ENCODE peak calls at places on chromosome 19, in six cellular contexts. One of them, this sample, is unnamed.

GRCh38 chr19:19320362-19321142 is at the start of the genes MAU2 and SUGP1:
- DNase-seq in NCI-H1417: peak; percentile 93
- DNase-seq in body of pancreas: peak; percentile 89
- DNase-seq in NCI-H1092 treated with DMSO at 0.1 percent for 48 hours: peak; percentile 96
- DNase-seq in putamen: peak; percentile 89
- DNase-seq in H1: peak; percentile 73
- DNase-seq in this sample: peak; percentile 86

GRCh38 chr19:41944336-41944735 is 14.8 kb downstream of the RABAC1 start:
- DNase-seq in putamen: no peak
- DNase-seq in NCI-H1417: no peak
- DNase-seq in body of pancreas: no peak
- DNase-seq in H1: no peak
- DNase-seq in NCI-H1092 treated with DMSO at 0.1 percent for 48 hours: no peak
- DNase-seq in this sample: no peak

GRCh38 chr19:47247308-47247990 is 8.9 kb upstream of the CCDC9 start:
- DNase-seq in putamen: no peak
- DNase-seq in H1: no peak
- DNase-seq in NCI-H1417: no peak
- DNase-seq in body of pancreas: peak; percentile 82
- DNase-seq in NCI-H1092 treated with DMSO at 0.1 percent for 48 hours: peak; percentile 40
- DNase-seq in this sample: no peak

GRCh38 chr19:45523642-45524256 is 16.5 kb downstream of the VASP start:
- DNase-seq in H1: peak; percentile 64
- DNase-seq in NCI-H1092 treated with DMSO at 0.1 percent for 48 hours: peak; percentile 80
- DNase-seq in body of pancreas: peak; percentile 82
- DNase-seq in NCI-H1417: peak; percentile 65
- DNase-seq in putamen: peak; percentile 86
- DNase-seq in this sample: peak; percentile 84

GRCh38 chr19:39681416-39681815 is 22.9 kb upstream of the LGALS14 start:
- DNase-seq in NCI-H1417: no peak
- DNase-seq in H1: no peak
- DNase-seq in putamen: no peak
- DNase-seq in body of pancreas: no peak
- DNase-seq in NCI-H1092 treated with DMSO at 0.1 percent for 48 hours: no peak
- DNase-seq in this sample: no peak

GRCh38 chr19:55305491-55305890 is 19.6 kb downstream of the TMEM150B start:
- DNase-seq in NCI-H1092 treated with DMSO at 0.1 percent for 48 hours: peak; percentile 1
- DNase-seq in putamen: no peak
- DNase-seq in body of pancreas: peak; percentile 44
- DNase-seq in H1: no peak
- DNase-seq in NCI-H1417: peak; percentile 16
- DNase-seq in this sample: no peak

GRCh38 chr19:639251-640155 is at the start of gene FGF22:
- DNase-seq in body of pancreas: peak; percentile 96
- DNase-seq in NCI-H1417: peak; percentile 95
- DNase-seq in putamen: peak; percentile 87
- DNase-seq in NCI-H1092 treated with DMSO at 0.1 percent for 48 hours: peak; percentile 77
- DNase-seq in H1: no peak
- DNase-seq in this sample: peak; percentile 93

GRCh38 chr19:10006335-10006708 is 4.0 kb downstream of the COL5A3 start:
- DNase-seq in NCI-H1092 treated with DMSO at 0.1 percent for 48 hours: no peak
- DNase-seq in putamen: no peak
- DNase-seq in body of pancreas: peak; percentile 20
- DNase-seq in NCI-H1417: no peak
- DNase-seq in H1: no peak
- DNase-seq in this sample: no peak

GRCh38 chr19:7926021-7926726 is at the start of gene CTXN1:
- DNase-seq in H1: no peak
- DNase-seq in body of pancreas: peak; percentile 80
- DNase-seq in NCI-H1092 treated with DMSO at 0.1 percent for 48 hours: peak; percentile 51
- DNase-seq in NCI-H1417: peak; percentile 78
- DNase-seq in putamen: no peak
- DNase-seq in this sample: peak; percentile 69

GRCh38 chr19:5142725-5143097 is 173.8 kb downstream of the KDM4B start:
- DNase-seq in NCI-H1092 treated with DMSO at 0.1 percent for 48 hours: peak; percentile 44
- DNase-seq in body of pancreas: no peak
- DNase-seq in H1: no peak
- DNase-seq in NCI-H1417: no peak
- DNase-seq in putamen: no peak
- DNase-seq in this sample: no peak

GRCh38 chr19:54430306-54431254 is 15.3 kb downstream of the TTYH1 start:
- DNase-seq in NCI-H1092 treated with DMSO at 0.1 percent for 48 hours: peak; percentile 12
- DNase-seq in body of pancreas: peak; percentile 73
- DNase-seq in putamen: no peak
- DNase-seq in H1: no peak
- DNase-seq in NCI-H1417: peak; percentile 22
- DNase-seq in this sample: peak; percentile 37

GRCh38 chr19:5308471-5309437 is 31.9 kb downstream of the PTPRS start:
- DNase-seq in NCI-H1092 treated with DMSO at 0.1 percent for 48 hours: peak; percentile 97
- DNase-seq in putamen: peak; percentile 84
- DNase-seq in H1: no peak
- DNase-seq in NCI-H1417: peak; percentile 26
- DNase-seq in body of pancreas: peak; percentile 88
- DNase-seq in this sample: peak; percentile 65

GRCh38 chr19:42442833-42443232 is at the start of gene CXCL17:
- DNase-seq in H1: no peak
- DNase-seq in NCI-H1417: no peak
- DNase-seq in body of pancreas: peak; percentile 66
- DNase-seq in NCI-H1092 treated with DMSO at 0.1 percent for 48 hours: no peak
- DNase-seq in putamen: no peak
- DNase-seq in this sample: peak; percentile 51

GRCh38 chr19:6925801-6926751 is 38.7 kb downstream of the ADGRE1 start:
- DNase-seq in H1: no peak
- DNase-seq in body of pancreas: no peak
- DNase-seq in putamen: no peak
- DNase-seq in NCI-H1417: no peak
- DNase-seq in NCI-H1092 treated with DMSO at 0.1 percent for 48 hours: no peak
- DNase-seq in this sample: no peak

GRCh38 chr19:18221815-18222725 is 4.2 kb downstream of the PDE4C start:
- DNase-seq in H1: no peak
- DNase-seq in putamen: no peak
- DNase-seq in NCI-H1417: no peak
- DNase-seq in NCI-H1092 treated with DMSO at 0.1 percent for 48 hours: no peak
- DNase-seq in body of pancreas: no peak
- DNase-seq in this sample: no peak

GRCh38 chr19:18543814-18544475 is 572 bp upstream of the FKBP8 start:
- DNase-seq in H1: no peak
- DNase-seq in NCI-H1417: peak; percentile 22
- DNase-seq in putamen: peak; percentile 71
- DNase-seq in NCI-H1092 treated with DMSO at 0.1 percent for 48 hours: no peak
- DNase-seq in body of pancreas: peak; percentile 41
- DNase-seq in this sample: no peak

GRCh38 chr19:8361921-8362793 is 1.8 kb upstream of the ANGPTL4 start:
- DNase-seq in NCI-H1092 treated with DMSO at 0.1 percent for 48 hours: peak; percentile 70
- DNase-seq in body of pancreas: peak; percentile 100
- DNase-seq in NCI-H1417: no peak
- DNase-seq in H1: no peak
- DNase-seq in putamen: peak; percentile 80
- DNase-seq in this sample: peak; percentile 98

GRCh38 chr19:1350861-1351260 is 32.8 kb upstream of the NDUFS7 start:
- DNase-seq in NCI-H1417: no peak
- DNase-seq in body of pancreas: no peak
- DNase-seq in NCI-H1092 treated with DMSO at 0.1 percent for 48 hours: no peak
- DNase-seq in H1: no peak
- DNase-seq in putamen: no peak
- DNase-seq in this sample: no peak

GRCh38 chr19:1324792-1325567 is 39.3 kb downstream of the EFNA2 start:
- DNase-seq in putamen: peak; percentile 69
- DNase-seq in NCI-H1417: peak; percentile 91
- DNase-seq in body of pancreas: peak; percentile 44
- DNase-seq in NCI-H1092 treated with DMSO at 0.1 percent for 48 hours: peak; percentile 30
- DNase-seq in H1: no peak
- DNase-seq in this sample: no peak

GRCh38 chr19:55319786-55320185 is 5.4 kb downstream of the TMEM150B start:
- DNase-seq in H1: peak; percentile 61
- DNase-seq in putamen: peak; percentile 27
- DNase-seq in NCI-H1417: no peak
- DNase-seq in body of pancreas: peak; percentile 32
- DNase-seq in NCI-H1092 treated with DMSO at 0.1 percent for 48 hours: peak; percentile 0
- DNase-seq in this sample: no peak

This sample was measured in prostate gland.